ENCODE peak calls at places on chromosomes 2 and 18, in six cellular contexts. A is cardiac fibroblast, D is cardiac muscle cell, G is heart right ventricle, J is IMR-90, Q is GM06990. H is an unnamed sample.

GRCh38 chr2:54806975-54807374 is 83.5 kb downstream of the EML6 start:
- DNase-seq in A (no peak), D (no peak), G (no peak), J (no peak), Q (no peak), H (no peak)

GRCh38 chr2:145743016-145743415 is 1223.1 kb upstream of the ZEB2 start:
- DNase-seq in A (peak; percentile 59), D (no peak), G (no peak), J (no peak), Q (no peak), H (no peak)

GRCh38 chr18:31203086-31203793 is 40.6 kb upstream of the DSC1 start:
- DNase-seq in A (no peak), D (peak; percentile 33), G (no peak), J (no peak), Q (no peak), H (no peak)

GRCh38 chr2:176856645-176857044 is 355.9 kb upstream of the HNRNPA3 start:
- DNase-seq in A (no peak), D (no peak), G (no peak), J (no peak), Q (no peak), H (no peak)

GRCh38 chr2:228417966-228418365 is 236.5 kb upstream of the SPHKAP start:
- DNase-seq in A (peak; percentile 1), D (no peak), G (no peak), J (no peak), Q (peak; percentile 1), H (no peak)

GRCh38 chr2:223041527-223042109 is 10.4 kb upstream of the KCNE4 start:
- DNase-seq in A (peak; percentile 98), D (peak; percentile 95), G (peak; percentile 73), J (peak; percentile 99), Q (no peak), H (peak; percentile 74)

GRCh38 chr18:43665239-43665788 is 388.0 kb upstream of the SYT4 start:
- DNase-seq in A (peak; percentile 95), D (peak; percentile 80), G (no peak), J (peak; percentile 94), Q (no peak), H (no peak)

GRCh38 chr18:12657048-12657848 is 659 bp downstream of the SPIRE1 start:
- DNase-seq in A (peak; percentile 39), D (peak; percentile 59), G (peak; percentile 27), J (peak; percentile 48), Q (no peak), H (no peak)

GRCh38 chr2:108988796-108989713 is at the start of gene EDAR:
- DNase-seq in A (peak; percentile 16), D (peak; percentile 41), G (peak; percentile 32), J (no peak), Q (no peak), H (peak; percentile 76)

GRCh38 chr2:235510305-235510704 is 16.5 kb downstream of the AGAP1 start:
- DNase-seq in A (no peak), D (no peak), G (no peak), J (no peak), Q (no peak), H (no peak)

GRCh38 chr18:74251297-74252031 is 40.3 kb downstream of the CYB5A start:
- DNase-seq in A (peak; percentile 76), D (peak; percentile 92), G (no peak), J (peak; percentile 72), Q (no peak), H (no peak)

GRCh38 chr2:189798312-189799029 is 14.2 kb downstream of the PMS1 start:
- DNase-seq in A (peak; percentile 75), D (peak; percentile 69), G (no peak), J (peak; percentile 74), Q (no peak), H (no peak)

GRCh38 chr2:224570328-224570993 is 14.7 kb downstream of the CUL3 start:
- DNase-seq in A (peak; percentile 48), D (peak; percentile 62), G (peak; percentile 45), J (peak; percentile 60), Q (no peak), H (no peak)

GRCh38 chr2:28552045-28552823 is 56.4 kb downstream of the PLB1 start:
- DNase-seq in A (peak; percentile 75), D (peak; percentile 29), G (no peak), J (peak; percentile 72), Q (no peak), H (no peak)

GRCh38 chr2:10228611-10229365 is 73.9 kb upstream of the HPCAL1 start:
- DNase-seq in A (no peak), D (no peak), G (no peak), J (no peak), Q (no peak), H (peak; percentile 79)

GRCh38 chr2:217162533-217162932 is 302.7 kb upstream of the TNP1 start:
- DNase-seq in A (peak; percentile 70), D (peak; percentile 90), G (peak; percentile 28), J (peak; percentile 99), Q (peak; percentile 52), H (no peak)

GRCh38 chr2:46430413-46430812 is 49.0 kb upstream of the TMEM247 start:
- DNase-seq in A (no peak), D (no peak), G (no peak), J (no peak), Q (no peak), H (no peak)

GRCh38 chr2:143705108-143705686 is 576.0 kb downstream of the ARHGAP15 start:
- DNase-seq in A (peak; percentile 30), D (peak; percentile 71), G (no peak), J (peak; percentile 76), Q (no peak), H (no peak)

GRCh38 chr2:230908094-230908594 is 16.9 kb downstream of the GPR55 start:
- DNase-seq in A (no peak), D (peak; percentile 21), G (no peak), J (peak; percentile 3), Q (no peak), H (no peak)

GRCh38 chr2:208466133-208466919 is 59.7 kb downstream of the PTH2R start:
- DNase-seq in A (peak; percentile 40), D (peak; percentile 44), G (no peak), J (peak; percentile 0), Q (no peak), H (peak; percentile 54)

GRCh38 chr2:188235364-188235763 is 56.3 kb upstream of the GULP1 start:
- DNase-seq in A (no peak), D (no peak), G (no peak), J (no peak), Q (peak; percentile 18), H (no peak)

GRCh38 chr18:44672506-44672905 is 8.2 kb upstream of the SETBP1 start:
- DNase-seq in A (no peak), D (no peak), G (no peak), J (no peak), Q (no peak), H (no peak)

GRCh38 chr2:106596844-106597243 is 109.7 kb downstream of the CD8B2 start:
- DNase-seq in A (peak; percentile 4), D (no peak), G (no peak), J (peak; percentile 8), Q (no peak), H (no peak)
- TF ChIP-seq CTCF in A (peak; percentile 27), D (peak; percentile 37), G (peak; percentile 39), J (peak; percentile 25), Q (peak; percentile 46), H (peak; percentile 34)

DNA sequence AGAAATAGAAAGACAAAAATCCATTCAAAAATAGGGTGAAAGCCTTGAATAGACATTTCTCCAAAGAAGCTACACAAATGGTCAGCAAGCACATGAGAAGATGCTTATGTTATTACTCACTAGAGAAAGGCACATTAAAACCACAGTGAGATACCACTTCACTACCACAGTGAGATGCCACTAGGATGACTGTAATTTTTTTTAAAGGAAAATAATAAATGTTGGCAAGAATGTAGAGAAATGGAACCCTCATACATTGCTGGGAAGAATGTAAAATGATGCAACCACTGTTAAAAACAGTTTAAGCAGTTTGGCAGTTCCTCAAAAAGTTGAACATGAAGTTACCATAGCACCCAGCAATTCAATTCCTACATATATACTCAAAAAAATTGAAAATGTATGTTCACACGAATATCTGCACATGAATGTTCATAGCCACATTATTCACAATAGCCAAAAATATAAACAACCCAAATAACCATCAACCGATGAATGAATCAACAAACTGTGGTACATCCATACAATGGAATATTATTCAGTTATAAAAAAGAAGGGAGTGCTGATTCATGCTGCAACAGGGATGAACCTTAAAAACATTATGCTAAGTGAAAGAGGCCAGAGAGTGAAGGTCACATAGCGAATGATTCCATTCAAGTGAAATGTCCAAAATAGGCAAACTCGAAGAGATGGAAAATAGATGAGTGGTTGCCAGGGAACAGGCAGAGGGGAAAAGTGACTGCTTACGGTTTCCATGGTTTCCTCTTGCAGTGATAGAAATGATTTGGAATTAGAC is 156.3 kb upstream of the NDUFV2 start:
- DNase-seq in A (peak; percentile 98), D (peak; percentile 95), G (no peak), J (peak; percentile 98), Q (no peak), H (no peak)
- H3K4me3 ChIP-seq in A (no peak overlapping the region), D (no peak overlapping the region), G (no peak overlapping the region), J (no peak overlapping the region), Q (no peak overlapping the region), H (no peak overlapping the region)

DNA sequence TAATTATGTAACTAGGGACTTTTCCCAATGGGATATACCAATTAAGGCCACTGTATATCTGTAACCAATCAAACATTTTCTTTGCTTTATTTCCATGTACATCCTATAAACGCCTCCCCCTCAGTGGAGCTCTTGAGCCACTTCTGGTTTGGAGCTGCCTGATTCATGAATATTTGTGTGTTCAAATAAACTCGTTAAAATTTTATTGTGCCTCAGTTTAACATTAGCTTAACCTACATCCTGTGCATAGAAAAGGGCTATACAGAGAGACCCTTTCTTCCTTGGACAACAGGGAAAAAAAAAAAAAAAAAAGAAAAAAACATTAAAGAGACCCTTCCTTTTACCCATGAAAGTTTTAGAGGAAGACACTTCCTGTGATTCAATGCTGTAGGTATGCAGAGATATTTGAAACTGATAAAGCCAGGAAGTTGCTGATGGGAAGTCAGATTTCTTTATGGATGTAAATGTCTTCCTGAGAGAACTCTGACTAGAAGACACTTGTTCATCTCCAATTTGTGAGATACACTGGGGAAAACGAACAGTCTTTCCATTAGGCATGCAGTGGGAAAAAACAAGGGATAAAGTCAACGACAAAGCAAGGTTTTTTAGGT is 614.6 kb upstream of the SOX11 start:
- DNase-seq in A (peak; percentile 3), D (no peak), G (no peak), J (no peak), Q (no peak), H (no peak)
- TF ChIP-seq CTCF in A (no peak), D (no peak), G (no peak), J (no peak), Q (no peak), H (no peak)

GRCh38 chr18:36304723-36305122 is 7.2 kb downstream of the FHOD3 start:
- DNase-seq in A (no peak), D (no peak), G (no peak), J (no peak), Q (no peak), H (no peak)

GRCh38 chr18:36302676-36303075 is 5.2 kb downstream of the FHOD3 start:
- DNase-seq in A (peak; percentile 61), D (no peak), G (no peak), J (peak; percentile 42), Q (no peak), H (no peak)

GRCh38 chr18:36300211-36300610 is 2.7 kb downstream of the FHOD3 start:
- DNase-seq in A (no peak), D (no peak), G (no peak), J (no peak), Q (no peak), H (no peak)

GRCh38 chr18:36303203-36303844 is 5.8 kb downstream of the FHOD3 start:
- DNase-seq in A (no peak), D (no peak), G (no peak), J (no peak), Q (no peak), H (no peak)

DNA sequence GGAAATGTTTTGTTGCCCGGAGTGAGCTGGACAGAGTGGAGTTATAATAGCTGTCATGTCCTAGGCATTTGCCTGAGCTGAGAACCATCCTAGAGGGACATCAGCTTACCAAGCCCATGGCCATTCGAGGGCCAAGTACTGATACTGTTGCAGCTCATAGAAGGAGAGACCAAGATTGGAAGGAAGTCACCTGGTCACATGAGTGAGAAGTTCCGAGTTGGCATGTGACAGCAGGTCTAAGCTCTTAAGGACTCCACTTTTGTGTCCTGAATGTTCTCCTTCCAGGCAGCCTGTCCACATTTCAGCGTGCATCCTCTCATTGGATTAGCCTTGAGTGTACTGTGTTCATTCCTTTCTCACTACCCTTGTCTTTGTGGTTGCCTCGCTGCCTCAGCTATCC is 4.4 kb downstream of the FHOD3 start:
- DNase-seq in A (no peak), D (no peak), G (no peak), J (no peak), Q (no peak), H (no peak)
- H3K4me3 ChIP-seq in A (no peak overlapping the region), D (no peak overlapping the region), G (no peak overlapping the region), J (no peak overlapping the region), Q (no peak overlapping the region), H (no peak overlapping the region)

H was measured in Caco-2.